ENCODE peak calls at places on chromosomes 4 and X, in five cellular contexts. E is gastrocnemius medialis, K is A549, W is mucosa of descending colon, Z is dorsolateral prefrontal cortex. X is an unnamed sample.

GRCh38 chr4:27350161-27350560 is 489.5 kb downstream of the STIM2 start:
- DNase-seq in E (no peak), K (no peak), W (no peak), Z (no peak), X (peak)

GRCh38 chrX:69362889-69363288 is 141.2 kb upstream of the NALF2 start:
- DNase-seq in E (no peak), K (no peak), W (no peak), Z (no peak), X (no peak)

GRCh38 chr4:103075894-103076776 is at the start of gene SLC9B2:
- DNase-seq in E (peak), K (peak), W (peak), Z (peak), X (peak)

GRCh38 chr4:73066928-73067327 is 2.6 kb downstream of the COX18 start:
- DNase-seq in E (no peak), K (no peak), W (no peak), Z (no peak), X (no peak)

GRCh38 chrX:1464282-1465131 is 11.8 kb upstream of the ASMTL start:
- DNase-seq in E (no peak), K (no peak), W (peak), Z (no peak), X (no peak)

GRCh38 chrX:129403974-129404669 is 119.2 kb downstream of the SMARCA1 start:
- DNase-seq in E (no peak), K (no peak), W (no peak), Z (no peak), X (no peak)

GRCh38 chr4:108029321-108029720 is 39.6 kb downstream of the HADH start:
- DNase-seq in E (no peak), K (no peak), W (no peak), Z (no peak), X (no peak)

GRCh38 chr4:23266401-23266800 is 573.7 kb downstream of the GBA3 start:
- DNase-seq in E (no peak), K (no peak), W (no peak), Z (no peak), X (no peak)

GRCh38 chr4:6201580-6202091 is 1.3 kb upstream of the JAKMIP1 start:
- DNase-seq in E (no peak), K (no peak), W (no peak), Z (no peak), X (no peak)

GRCh38 chrX:64885850-64886249 is 90.4 kb downstream of the ZC4H2 start:
- DNase-seq in E (no peak), K (no peak), W (no peak), Z (no peak), X (peak)
- TF ChIP-seq CTCF in E (no peak), K (no peak), W (no peak), Z (peak), X (peak)

DNA sequence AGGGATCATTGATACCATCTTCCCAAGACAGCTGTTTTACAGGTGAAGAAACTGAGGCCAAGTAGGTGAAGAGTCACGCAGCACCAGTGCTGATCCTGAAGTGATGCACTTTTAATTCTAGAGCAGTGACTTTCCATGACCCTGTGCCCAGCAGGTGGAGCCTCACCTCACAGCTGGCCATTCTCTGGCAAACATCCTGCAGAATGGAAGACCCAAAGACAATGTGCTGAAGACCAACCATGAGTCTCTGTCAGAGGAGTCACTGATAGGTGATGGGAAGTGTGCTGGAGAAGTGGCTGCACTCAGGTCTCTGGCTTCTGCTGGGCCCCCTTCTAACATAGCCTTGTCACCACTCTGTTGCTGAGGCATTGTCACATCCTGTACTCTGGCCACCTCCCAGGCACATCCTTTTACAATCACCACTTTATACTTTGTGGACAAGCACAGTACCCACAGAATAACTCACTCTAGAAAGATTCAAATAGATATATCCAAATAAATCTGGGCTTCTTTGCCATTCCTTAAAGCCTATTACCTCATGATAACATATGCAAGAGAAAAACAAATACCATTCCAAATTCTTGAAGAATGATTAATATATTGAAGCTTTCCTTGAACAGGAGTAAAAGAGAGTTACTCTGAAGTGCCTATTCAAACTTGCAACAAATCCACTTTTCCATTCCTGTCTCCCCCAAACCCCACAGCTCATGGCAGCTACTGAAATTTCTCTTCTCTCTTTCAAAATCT is 64.1 kb upstream of the SCOC start:
- DNase-seq in E (peak), K (no peak), W (no peak), Z (no peak), X (peak)
- H3K4me3 ChIP-seq in E (no peak), K (no peak), W (no peak), Z (no peak), X (no peak)

GRCh38 chrX:114580336-114580735 is 3.5 kb upstream of the HTR2C start:
- DNase-seq in E (no peak), K (no peak), W (no peak), Z (no peak), X (no peak)
- TF ChIP-seq CTCF in E (no peak), K (no peak), W (no peak), Z (no peak), X (peak)

GRCh38 chrX:8960809-8961413 is 73.0 kb downstream of the FAM9B start:
- DNase-seq in E (no peak), K (no peak), W (no peak), Z (no peak), X (no peak)

DNA sequence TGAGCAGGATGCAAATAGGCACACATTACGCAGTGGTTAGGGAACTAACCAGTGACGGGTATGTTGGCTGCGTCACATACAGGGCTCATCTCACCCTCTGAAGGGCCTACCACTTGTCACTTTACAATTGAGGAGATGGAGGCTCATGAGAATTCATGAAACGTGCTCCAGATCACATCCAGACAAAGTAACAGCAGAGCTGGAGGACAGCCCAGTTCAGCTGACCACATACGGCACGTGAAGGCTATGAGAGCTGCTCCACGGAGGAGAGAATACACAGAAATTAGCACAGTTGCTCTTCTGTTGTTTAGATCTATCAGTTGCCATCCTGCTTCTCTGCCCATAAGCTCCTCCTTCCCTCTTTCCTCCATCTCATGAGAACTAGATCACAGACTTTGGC is 78.4 kb downstream of the FAM9B start:
- DNase-seq in E (no peak), K (no peak), W (no peak), Z (no peak), X (no peak)
- H3K4me3 ChIP-seq in E (no peak), K (no peak), W (no peak), Z (no peak), X (no peak)

DNA sequence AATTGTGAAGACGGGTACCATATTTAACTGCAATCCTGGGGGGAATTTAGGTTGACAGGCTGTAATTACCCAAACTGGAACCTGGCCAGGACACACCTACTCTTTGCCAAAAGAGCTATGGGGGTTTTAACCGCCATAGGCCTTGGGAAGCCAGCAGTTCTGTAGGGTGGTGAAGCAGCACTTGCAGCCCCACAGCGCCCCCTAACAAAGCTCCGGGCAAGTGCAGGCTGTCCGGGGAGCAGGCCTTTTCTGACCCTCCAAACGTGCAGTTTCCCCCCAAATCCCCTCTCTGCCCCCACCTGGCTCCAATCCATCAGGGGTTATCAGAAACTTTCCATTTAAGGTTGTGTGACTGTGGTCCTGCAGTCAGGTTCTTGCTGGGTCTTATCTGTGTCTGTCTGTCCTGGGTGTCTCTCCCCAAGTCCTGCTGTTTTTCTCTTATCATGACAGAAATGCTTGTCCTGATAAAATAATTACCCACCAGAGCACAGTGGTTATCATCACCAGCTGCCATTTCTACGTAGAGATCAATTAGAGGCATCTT is 350.9 kb downstream of the MID1IP1 start:
- DNase-seq in E (peak), K (peak), W (no peak), Z (no peak), X (peak)
- TF ChIP-seq CTCF in E (peak), K (no peak), W (peak), Z (peak), X (peak)

GRCh38 chr4:165330666-165331065 is 3.2 kb downstream of the MSMO1 start:
- DNase-seq in E (no peak), K (no peak), W (no peak), Z (no peak), X (no peak)
- H3K4me3 ChIP-seq in E (no peak), K (no peak), W (no peak), Z (peak), X (peak)

X was measured in epithelial cell of esophagus.